ENCODE peak calls at places on chromosomes 11 and 22, in six cellular contexts. O is prostate gland, Z is stomach, K is heart left ventricle, J is K562, M is transverse colon. E is an unnamed sample.

GRCh38 chr11:13030857-13031256 is 21.7 kb downstream of the RASSF10 start:
- DNase-seq in O (peak; percentile 88), Z (peak; percentile 95), K (peak; percentile 60), J (no peak), M (peak; percentile 61), E (no peak)

GRCh38 chr11:22624742-22625447 is 728 bp downstream of the FANCF start:
- DNase-seq in O (peak; percentile 74), Z (peak; percentile 73), K (peak; percentile 67), J (peak; percentile 83), M (peak; percentile 76), E (peak; percentile 48)

GRCh38 chr11:100739636-100740035 is 52.5 kb downstream of the ARHGAP42 start:
- DNase-seq in O (no peak), Z (peak; percentile 47), K (peak; percentile 32), J (no peak), M (no peak), E (no peak)

GRCh38 chr22:45008853-45009751 is 703 bp downstream of the PHF21B start:
- DNase-seq in O (no peak), Z (no peak), K (no peak), J (peak; percentile 14), M (no peak), E (peak; percentile 31)

GRCh38 chr11:62601364-62602140 is at the start of gene MTA2:
- DNase-seq in O (peak; percentile 97), Z (peak; percentile 97), K (peak; percentile 98), J (peak; percentile 99), M (peak; percentile 99), E (peak; percentile 100)

GRCh38 chr11:113684558-113684957 is 21.6 kb downstream of the TMPRSS5 start:
- DNase-seq in O (no peak), Z (no peak), K (no peak), J (no peak), M (no peak), E (no peak)

GRCh38 chr11:60641940-60642339 is 57.5 kb upstream of the MS4A8 start:
- DNase-seq in O (no peak), Z (no peak), K (no peak), J (no peak), M (no peak), E (no peak)

GRCh38 chr11:122634507-122634906 is 21.0 kb upstream of the UBASH3B start:
- DNase-seq in O (no peak), Z (peak; percentile 26), K (no peak), J (no peak), M (peak; percentile 13), E (no peak)

GRCh38 chr11:79482800-79483199 is 42.0 kb upstream of the TENM4 start:
- DNase-seq in O (no peak), Z (no peak), K (no peak), J (no peak), M (no peak), E (no peak)

GRCh38 chr22:47337161-47337621 is 574.7 kb downstream of the TBC1D22A start:
- DNase-seq in O (peak; percentile 59), Z (no peak), K (no peak), J (peak; percentile 4), M (peak; percentile 14), E (no peak)

GRCh38 chr11:20612416-20612815 is 13.0 kb downstream of the SLC6A5 start:
- DNase-seq in O (no peak), Z (no peak), K (no peak), J (no peak), M (no peak), E (no peak)

GRCh38 chr11:119509969-119510401 is 87.0 kb upstream of the THY1 start:
- DNase-seq in O (no peak), Z (no peak), K (peak; percentile 67), J (peak; percentile 12), M (peak; percentile 10), E (no peak)

GRCh38 chr22:40412441-40412840 is 42.0 kb downstream of the SGSM3 start:
- DNase-seq in O (no peak), Z (no peak), K (no peak), J (no peak), M (no peak), E (no peak)

GRCh38 chr22:42993651-42994275 is 21.2 kb downstream of the PACSIN2 start:
- DNase-seq in O (peak; percentile 55), Z (peak; percentile 25), K (no peak), J (no peak), M (no peak), E (no peak)

GRCh38 chr11:7437706-7438105 is 47.6 kb upstream of the OLFML1 start:
- DNase-seq in O (no peak), Z (no peak), K (no peak), J (no peak), M (no peak), E (no peak)

GRCh38 chr11:27249208-27249509 is 113.9 kb downstream of the CCDC34 start:
- DNase-seq in O (no peak), Z (no peak), K (no peak), J (no peak), M (no peak), E (no peak)

GRCh38 chr22:47215851-47216250 is 453.4 kb downstream of the TBC1D22A start:
- DNase-seq in O (no peak), Z (peak; percentile 5), K (no peak), J (no peak), M (no peak), E (no peak)

GRCh38 chr22:39475902-39476301 is 19.1 kb downstream of the MGAT3 start:
- DNase-seq in O (no peak), Z (no peak), K (peak; percentile 56), J (no peak), M (no peak), E (no peak)

GRCh38 chr11:34055218-34056000 is 3.9 kb downstream of the CAPRIN1 start:
- DNase-seq in O (no peak), Z (no peak), K (no peak), J (no peak), M (no peak), E (no peak)

GRCh38 chr11:95426823-95427462 is 195.9 kb upstream of the SESN3 start:
- DNase-seq in O (no peak), Z (no peak), K (no peak), J (no peak), M (no peak), E (no peak)

GRCh38 chr22:36860821-36861659 is at the start of gene NCF4:
- DNase-seq in O (peak; percentile 24), Z (peak; percentile 57), K (peak; percentile 86), J (no peak), M (peak; percentile 77), E (no peak)

GRCh38 chr11:55263081-55263480 is 1.1 kb downstream of the TRIM48 start:
- DNase-seq in O (no peak), Z (no peak), K (no peak), J (no peak), M (no peak), E (no peak)

DNA sequence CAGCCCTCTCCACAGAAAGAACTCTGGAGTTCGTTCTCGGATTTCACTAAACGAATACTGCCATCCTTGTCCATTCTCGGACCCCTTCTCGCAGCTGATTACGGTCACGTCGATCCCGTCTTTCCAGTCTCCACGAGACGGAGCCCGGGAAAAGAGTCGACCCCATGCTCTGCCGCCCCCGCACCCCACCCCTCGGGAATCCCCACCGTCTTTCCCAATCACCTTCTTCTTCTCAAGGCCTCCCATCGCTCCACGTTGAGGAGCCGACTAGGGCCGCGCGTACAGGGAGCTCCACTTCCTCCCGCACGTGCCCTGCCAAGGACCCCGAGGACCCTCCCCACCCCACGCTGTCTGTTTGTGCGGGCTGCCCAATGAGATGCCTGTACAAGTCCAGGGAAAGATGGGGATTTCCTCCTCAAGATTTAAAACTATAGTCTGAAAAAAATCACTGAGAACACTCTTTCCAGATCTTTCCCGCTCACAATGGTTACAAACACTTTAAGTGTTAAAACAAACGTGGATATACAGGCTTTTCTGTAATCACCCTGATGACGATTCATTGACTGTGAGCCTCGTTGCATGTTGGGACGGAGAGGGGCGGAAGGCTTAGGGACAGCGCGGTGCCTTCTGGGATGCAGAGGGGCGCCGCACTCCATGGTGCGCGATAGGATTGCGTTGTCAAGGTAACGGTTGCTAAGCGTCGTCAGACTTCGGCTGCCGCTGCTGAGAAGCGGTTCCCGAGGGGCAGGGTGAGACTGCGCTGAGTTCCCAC is at the start of gene PES1:
- DNase-seq in O (peak; percentile 95), Z (peak; percentile 95), K (peak; percentile 96), J (peak; percentile 97), M (peak; percentile 96), E (peak; percentile 94)
- TF ChIP-seq POLR2A in O (peak; percentile 7), Z (no peak), K (no peak), J (peak; percentile 66), M (peak; percentile 34), E (peak; percentile 23)

GRCh38 chr11:44750440-44751005 is 23.8 kb downstream of the TSPAN18 start:
- DNase-seq in O (no peak), Z (no peak), K (no peak), J (no peak), M (no peak), E (no peak)
- H3K4me1 ChIP-seq in O (no peaks in the 10 kb centered on the region), Z (peaks cover 12% of the 10 kb centered on the region), K (peaks cover 21% of the 10 kb centered on the region), J (no peaks in the 10 kb centered on the region), M (peaks cover 40% of the 10 kb centered on the region), E (peaks cover 5% of the 10 kb centered on the region)

GRCh38 chr22:46057762-46058420 is 80.9 kb upstream of the WNT7B start:
- DNase-seq in O (peak; percentile 84), Z (peak; percentile 57), K (peak; percentile 74), J (no peak), M (peak; percentile 55), E (peak; percentile 52)
- TF ChIP-seq POLR2A in O (peak; percentile 82), Z (no peak), K (no peak), J (no peak), M (peak; percentile 15), E (peak; percentile 15)

GRCh38 chr11:305834-306211 is 1.8 kb upstream of the IFITM2 start:
- DNase-seq in O (no peak), Z (no peak), K (no peak), J (no peak), M (no peak), E (no peak)
- H3K4me1 ChIP-seq in O (no peaks in the 10 kb centered on the region), Z (peaks cover 29% of the 10 kb centered on the region), K (peaks cover 12% of the 10 kb centered on the region), J (peaks cover 19% of the 10 kb centered on the region), M (peaks cover 25% of the 10 kb centered on the region), E (peaks cover 8% of the 10 kb centered on the region)

GRCh38 chr11:67239795-67240574 is 26.3 kb upstream of the GRK2 start:
- DNase-seq in O (peak; percentile 99), Z (peak; percentile 96), K (peak; percentile 98), J (peak; percentile 98), M (peak; percentile 97), E (peak; percentile 94)
- TF ChIP-seq POLR2A in O (peak; percentile 98), Z (peak; percentile 87), K (no peak), J (peak; percentile 95), M (peak; percentile 98), E (peak; percentile 87)

GRCh38 chr11:57255618-57256017 is 18.6 kb upstream of the APLNR start:
- DNase-seq in O (no peak), Z (no peak), K (no peak), J (no peak), M (no peak), E (no peak)

GRCh38 chr11:57251037-57251436 is 14.0 kb upstream of the APLNR start:
- DNase-seq in O (no peak), Z (no peak), K (no peak), J (no peak), M (no peak), E (no peak)

GRCh38 chr11:57256119-57256518 is 19.1 kb upstream of the APLNR start:
- DNase-seq in O (no peak), Z (no peak), K (no peak), J (no peak), M (no peak), E (no peak)

GRCh38 chr11:57251491-57252104 is 14.5 kb upstream of the APLNR start:
- DNase-seq in O (no peak), Z (no peak), K (peak; percentile 46), J (peak; percentile 83), M (no peak), E (no peak)

GRCh38 chr11:57254631-57255030 is 17.6 kb upstream of the APLNR start:
- DNase-seq in O (no peak), Z (no peak), K (no peak), J (no peak), M (no peak), E (no peak)
- H3K4me1 ChIP-seq in O (no peaks in the 10 kb centered on the region), Z (no peaks in the 10 kb centered on the region), K (no peaks in the 10 kb centered on the region), J (peaks cover 15% of the 10 kb centered on the region), M (no peaks in the 10 kb centered on the region), E (peaks cover 1% of the 10 kb centered on the region)

E was measured in ovary.